ENCODE peak calls at places on chromosomes 3 and 15, in five cellular contexts. W, N, L, O and X are unnamed samples.

GRCh38 chr3:168813261-168813660 is 717.5 kb upstream of the GOLIM4 start:
- DNase-seq in L (no peak), W (no peak), N (no peak), O (no peak), X (no peak)

GRCh38 chr15:68930268-68931022 is at the start of gene SPESP1:
- DNase-seq in N (peak), O (no peak), L (peak), W (no peak), X (peak)

GRCh38 chr15:99019558-99020540 is 12.3 kb upstream of the PGPEP1L start:
- DNase-seq in O (no peak), N (no peak), W (peak), L (peak), X (no peak)

GRCh38 chr3:114213669-114214541 is 23.5 kb downstream of the ZNF80 start:
- DNase-seq in O (no peak), N (no peak), W (peak), L (peak), X (no peak)

GRCh38 chr3:49265987-49266386 is 11.0 kb downstream of the C3orf62 start:
- DNase-seq in W (no peak), O (no peak), L (no peak), N (no peak), X (no peak)

GRCh38 chr3:189277711-189278110 is 105.9 kb downstream of the TPRG1 start:
- DNase-seq in N (no peak), L (no peak), O (no peak), W (no peak), X (no peak)

GRCh38 chr15:78990278-78990677 is 45.4 kb upstream of the CTSH start:
- DNase-seq in W (no peak), L (no peak), O (no peak), N (no peak), X (no peak)

GRCh38 chr3:113639683-113640082 is 56.8 kb downstream of the USF3 start:
- DNase-seq in W (no peak), O (no peak), N (no peak), L (no peak), X (no peak)

GRCh38 chr3:171874251-171874679 is 31.1 kb downstream of the TMEM212 start:
- DNase-seq in O (no peak), W (peak), N (no peak), L (peak), X (no peak)

GRCh38 chr3:49339593-49339946 is 283 bp downstream of the USP4 start:
- DNase-seq in N (peak), L (no peak), O (peak), W (peak), X (peak)

GRCh38 chr3:36701903-36702374 is 62.4 kb downstream of the DCLK3 start:
- DNase-seq in L (peak), N (no peak), O (no peak), W (peak), X (no peak)

GRCh38 chr15:44662478-44663409 is 718 bp downstream of the SPG11 start:
- DNase-seq in W (peak), O (peak), L (no peak), N (peak), X (peak)

GRCh38 chr3:126971891-126972351 is 11.0 kb upstream of the PLXNA1 start:
- DNase-seq in W (peak), L (peak), O (no peak), N (peak), X (peak)

GRCh38 chr3:25751691-25752090 is 31.6 kb downstream of the NGLY1 start:
- DNase-seq in O (no peak), L (no peak), N (no peak), W (no peak), X (no peak)

GRCh38 chr3:129003578-129004112 is 2.5 kb downstream of the EFCC1 start:
- DNase-seq in O (peak), N (no peak), L (no peak), W (no peak), X (peak)

GRCh38 chr15:32952901-32953889 is 235.4 kb downstream of the GREM1 start:
- DNase-seq in W (no peak), L (peak), N (no peak), O (no peak), X (no peak)

GRCh38 chr3:100024520-100025303 is 89.6 kb downstream of the FILIP1L start:
- DNase-seq in W (peak), O (peak), L (no peak), N (no peak), X (no peak)

GRCh38 chr3:118098818-118099217 is 935.8 kb downstream of the IGSF11 start:
- DNase-seq in O (no peak), L (no peak), N (no peak), W (no peak), X (no peak)

GRCh38 chr3:70358978-70359580 is 46.6 kb upstream of the MDFIC2 start:
- DNase-seq in W (peak), L (peak), O (no peak), N (no peak), X (peak)